ENCODE peak calls at places on chromosome 11, in six cellular contexts. One of them, this sample, is unnamed.

GRCh38 chr11:35139883-35140282 is 912 bp downstream of the CD44 start:
- DNase-seq in breast epithelium: no peak
- DNase-seq in transverse colon: no peak
- DNase-seq in HCT116: no peak
- DNase-seq in spleen: no peak
- DNase-seq in stomach: no peak
- DNase-seq in this sample: no peak

GRCh38 chr11:56340289-56340688 is 5.5 kb upstream of the OR8K1 start:
- DNase-seq in transverse colon: no peak
- DNase-seq in spleen: no peak
- DNase-seq in breast epithelium: no peak
- DNase-seq in HCT116: no peak
- DNase-seq in stomach: no peak
- DNase-seq in this sample: no peak

GRCh38 chr11:4543561-4543960 is 1.4 kb upstream of the OR52M1 start:
- DNase-seq in spleen: no peak
- DNase-seq in HCT116: no peak
- DNase-seq in breast epithelium: no peak
- DNase-seq in stomach: no peak
- DNase-seq in transverse colon: no peak
- DNase-seq in this sample: no peak

GRCh38 chr11:116693206-116694016 is 79.4 kb downstream of the BUD13 start:
- DNase-seq in spleen: peak
- DNase-seq in transverse colon: peak
- DNase-seq in stomach: peak
- DNase-seq in HCT116: no peak
- DNase-seq in breast epithelium: peak
- DNase-seq in this sample: peak

GRCh38 chr11:88555829-88556202 is 218.3 kb upstream of the CTSC start:
- DNase-seq in breast epithelium: no peak
- DNase-seq in spleen: no peak
- DNase-seq in HCT116: no peak
- DNase-seq in transverse colon: no peak
- DNase-seq in stomach: no peak
- DNase-seq in this sample: no peak

GRCh38 chr11:67290801-67291200 is 1.7 kb downstream of the ANKRD13D start:
- DNase-seq in stomach: no peak
- DNase-seq in spleen: peak
- DNase-seq in transverse colon: no peak
- DNase-seq in HCT116: no peak
- DNase-seq in breast epithelium: no peak
- DNase-seq in this sample: no peak

GRCh38 chr11:88282789-88283188 is 54.7 kb downstream of the CTSC start:
- DNase-seq in spleen: no peak
- DNase-seq in stomach: no peak
- DNase-seq in HCT116: no peak
- DNase-seq in transverse colon: no peak
- DNase-seq in breast epithelium: no peak
- DNase-seq in this sample: no peak

GRCh38 chr11:67279589-67280340 is 9.3 kb upstream of the ANKRD13D start:
- DNase-seq in transverse colon: no peak
- DNase-seq in breast epithelium: no peak
- DNase-seq in spleen: peak
- DNase-seq in HCT116: no peak
- DNase-seq in stomach: no peak
- DNase-seq in this sample: no peak

GRCh38 chr11:995752-996420 is 40.6 kb downstream of the MUC6 start:
- DNase-seq in stomach: no peak
- DNase-seq in breast epithelium: no peak
- DNase-seq in spleen: no peak
- DNase-seq in HCT116: no peak
- DNase-seq in transverse colon: no peak
- DNase-seq in this sample: no peak

GRCh38 chr11:130945945-130946344 is 29.7 kb upstream of the SNX19 start:
- DNase-seq in breast epithelium: no peak
- DNase-seq in HCT116: no peak
- DNase-seq in transverse colon: peak
- DNase-seq in spleen: no peak
- DNase-seq in stomach: no peak
- DNase-seq in this sample: no peak

GRCh38 chr11:78961186-78961782 is 386.6 kb upstream of the NARS2 start:
- DNase-seq in stomach: peak
- DNase-seq in spleen: no peak
- DNase-seq in HCT116: peak
- DNase-seq in breast epithelium: no peak
- DNase-seq in transverse colon: peak
- DNase-seq in this sample: no peak

GRCh38 chr11:85299247-85299646 is 327.9 kb downstream of the DLG2 start:
- DNase-seq in transverse colon: no peak
- DNase-seq in HCT116: no peak
- DNase-seq in spleen: no peak
- DNase-seq in breast epithelium: no peak
- DNase-seq in stomach: no peak
- DNase-seq in this sample: no peak

GRCh38 chr11:46362146-46363030 is 15.1 kb downstream of the DGKZ start:
- DNase-seq in stomach: no peak
- DNase-seq in breast epithelium: no peak
- DNase-seq in spleen: peak
- DNase-seq in transverse colon: no peak
- DNase-seq in HCT116: no peak
- DNase-seq in this sample: no peak

GRCh38 chr11:34502949-34503348 is 10.6 kb downstream of the ELF5 start:
- DNase-seq in spleen: no peak
- DNase-seq in stomach: no peak
- DNase-seq in breast epithelium: no peak
- DNase-seq in HCT116: no peak
- DNase-seq in transverse colon: no peak
- DNase-seq in this sample: no peak

GRCh38 chr11:83014951-83015350 is 56.7 kb downstream of the RAB30 start:
- DNase-seq in transverse colon: no peak
- DNase-seq in HCT116: no peak
- DNase-seq in stomach: no peak
- DNase-seq in breast epithelium: no peak
- DNase-seq in spleen: no peak
- DNase-seq in this sample: no peak

GRCh38 chr11:69840371-69841169 is 21.4 kb upstream of the FGF3 start:
- DNase-seq in HCT116: peak
- DNase-seq in stomach: no peak
- DNase-seq in breast epithelium: no peak
- DNase-seq in transverse colon: no peak
- DNase-seq in spleen: peak
- DNase-seq in this sample: no peak

GRCh38 chr11:33891714-33892327 is at the start of gene LMO2:
- DNase-seq in stomach: no peak
- DNase-seq in HCT116: no peak
- DNase-seq in spleen: no peak
- DNase-seq in transverse colon: no peak
- DNase-seq in breast epithelium: no peak
- DNase-seq in this sample: no peak

GRCh38 chr11:3006505-3007260 is 14.6 kb upstream of the NAP1L4 start:
- DNase-seq in transverse colon: no peak
- DNase-seq in breast epithelium: peak
- DNase-seq in stomach: no peak
- DNase-seq in spleen: no peak
- DNase-seq in HCT116: no peak
- DNase-seq in this sample: no peak

GRCh38 chr11:118916842-118917388 is 8.8 kb downstream of the BCL9L start:
- DNase-seq in spleen: no peak
- DNase-seq in breast epithelium: no peak
- DNase-seq in HCT116: no peak
- DNase-seq in stomach: no peak
- DNase-seq in transverse colon: peak
- DNase-seq in this sample: no peak

GRCh38 chr11:132072044-132072879 is 701.8 kb downstream of the NTM start:
- DNase-seq in breast epithelium: no peak
- DNase-seq in transverse colon: no peak
- DNase-seq in stomach: no peak
- DNase-seq in HCT116: no peak
- DNase-seq in spleen: no peak
- DNase-seq in this sample: no peak

GRCh38 chr11:20022363-20023081 is 137.8 kb downstream of the DBX1 start:
- DNase-seq in spleen: no peak
- DNase-seq in transverse colon: no peak
- DNase-seq in HCT116: no peak
- DNase-seq in breast epithelium: no peak
- DNase-seq in stomach: no peak
- DNase-seq in this sample: no peak

GRCh38 chr11:101840720-101841119 is 74.1 kb upstream of the CEP126 start:
- DNase-seq in transverse colon: no peak
- DNase-seq in spleen: no peak
- DNase-seq in HCT116: no peak
- DNase-seq in stomach: no peak
- DNase-seq in breast epithelium: no peak
- DNase-seq in this sample: no peak

GRCh38 chr11:22703040-22703439 is 36.6 kb downstream of the GAS2 start:
- DNase-seq in stomach: no peak
- DNase-seq in breast epithelium: no peak
- DNase-seq in spleen: no peak
- DNase-seq in transverse colon: no peak
- DNase-seq in HCT116: peak
- DNase-seq in this sample: no peak

GRCh38 chr11:20368441-20368840 is 4.9 kb downstream of the HTATIP2 start:
- DNase-seq in HCT116: no peak
- DNase-seq in stomach: no peak
- DNase-seq in breast epithelium: no peak
- DNase-seq in transverse colon: no peak
- DNase-seq in spleen: no peak
- DNase-seq in this sample: no peak

GRCh38 chr11:102276302-102277182 is 40.7 kb upstream of the BIRC3 start:
- DNase-seq in spleen: no peak
- DNase-seq in breast epithelium: no peak
- DNase-seq in transverse colon: no peak
- DNase-seq in stomach: no peak
- DNase-seq in HCT116: no peak
- DNase-seq in this sample: no peak

GRCh38 chr11:73340164-73340563 is 32.1 kb downstream of the ARHGEF17 start:
- DNase-seq in HCT116: no peak
- DNase-seq in transverse colon: no peak
- DNase-seq in breast epithelium: no peak
- DNase-seq in stomach: no peak
- DNase-seq in spleen: no peak
- DNase-seq in this sample: no peak

GRCh38 chr11:31237819-31238771 is 131.4 kb downstream of the DCDC1 start:
- DNase-seq in HCT116: no peak
- DNase-seq in stomach: no peak
- DNase-seq in spleen: no peak
- DNase-seq in transverse colon: no peak
- DNase-seq in breast epithelium: no peak
- DNase-seq in this sample: no peak

GRCh38 chr11:1840780-1841480 is 2.1 kb downstream of the TNNI2 start:
- DNase-seq in stomach: no peak
- DNase-seq in transverse colon: no peak
- DNase-seq in breast epithelium: no peak
- DNase-seq in HCT116: no peak
- DNase-seq in spleen: peak
- DNase-seq in this sample: no peak

DNA sequence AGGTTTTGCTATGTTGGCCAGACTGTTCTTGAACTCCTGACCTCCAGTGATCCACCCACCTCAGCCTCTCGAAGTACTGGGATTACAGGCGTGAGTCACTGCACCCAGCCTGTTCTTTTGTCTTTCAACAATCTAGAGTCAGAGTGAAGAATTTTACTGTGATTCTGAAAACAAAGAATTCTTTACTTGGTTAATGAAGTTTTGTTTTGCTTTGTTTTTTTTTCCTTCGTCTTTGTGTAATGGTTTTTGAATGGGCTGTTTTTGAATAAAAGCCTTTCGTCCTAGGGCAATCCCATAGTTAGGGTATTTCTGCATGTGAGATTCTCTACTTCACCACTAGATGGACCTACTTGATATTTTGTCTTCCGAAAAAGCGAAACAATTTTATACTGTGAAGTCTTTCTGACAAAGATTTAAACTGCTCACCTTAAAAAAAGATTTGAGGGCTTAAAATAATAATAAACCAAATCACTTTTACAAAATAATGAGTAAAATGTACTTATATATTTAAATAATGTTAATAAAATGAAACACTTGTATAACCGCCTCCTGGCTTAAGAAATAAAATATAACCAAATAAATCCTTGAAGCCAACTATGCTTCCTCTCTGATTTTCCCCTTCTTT is 43.4 kb upstream of the SC5D start:
- DNase-seq in HCT116: peak
- DNase-seq in stomach: no peak
- DNase-seq in transverse colon: no peak
- DNase-seq in spleen: no peak
- DNase-seq in breast epithelium: no peak
- DNase-seq in this sample: no peak
- TF ChIP-seq POLR2AphosphoS5 in HCT116: no peak
- TF ChIP-seq POLR2AphosphoS5 in stomach: no peak
- TF ChIP-seq POLR2AphosphoS5 in transverse colon: no peak
- TF ChIP-seq POLR2AphosphoS5 in spleen: no peak
- TF ChIP-seq POLR2AphosphoS5 in breast epithelium: no peak
- TF ChIP-seq POLR2AphosphoS5 in this sample: no peak

DNA sequence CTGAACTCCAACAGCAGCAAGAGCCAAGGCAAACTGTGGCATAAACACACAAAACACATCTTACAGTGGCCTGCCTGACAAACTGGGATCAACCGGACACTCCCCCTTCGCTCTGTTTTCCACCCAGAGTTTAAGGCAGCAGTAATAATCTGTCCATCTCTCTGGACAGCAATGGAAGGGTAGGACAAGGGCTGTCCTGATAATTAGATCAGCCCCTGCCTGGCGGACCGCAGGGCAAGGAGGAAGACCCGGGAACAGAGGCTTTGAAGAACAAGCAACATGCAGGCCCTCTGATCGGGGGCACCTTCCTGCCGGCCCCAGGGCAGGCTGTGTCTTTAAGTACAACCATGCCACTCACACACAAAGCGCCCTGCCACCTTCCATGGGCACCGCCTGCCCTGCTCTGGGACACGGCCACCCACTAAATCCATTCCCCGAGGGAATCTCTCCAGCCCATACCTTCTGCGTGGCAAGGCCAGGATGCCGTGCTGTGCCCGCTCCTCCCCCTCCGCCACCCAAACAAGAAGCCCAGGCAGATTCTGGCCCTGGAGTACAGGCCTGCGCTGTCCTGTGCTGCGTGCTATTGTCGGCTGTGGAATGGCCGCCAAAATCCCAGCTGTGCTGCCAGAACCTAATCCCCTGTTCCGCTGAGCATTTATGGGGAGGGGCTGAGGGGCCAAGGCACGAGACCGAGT is 38.8 kb downstream of the NUMA1 start:
- DNase-seq in transverse colon: peak
- DNase-seq in breast epithelium: peak
- DNase-seq in stomach: peak
- DNase-seq in HCT116: peak
- DNase-seq in spleen: peak
- DNase-seq in this sample: peak
- TF ChIP-seq POLR2AphosphoS5 in transverse colon: peak
- TF ChIP-seq POLR2AphosphoS5 in breast epithelium: peak
- TF ChIP-seq POLR2AphosphoS5 in stomach: peak
- TF ChIP-seq POLR2AphosphoS5 in HCT116: peak
- TF ChIP-seq POLR2AphosphoS5 in spleen: peak
- TF ChIP-seq POLR2AphosphoS5 in this sample: peak

GRCh38 chr11:128428876-128429416 is 158.4 kb downstream of the ETS1 start:
- DNase-seq in transverse colon: no peak
- DNase-seq in breast epithelium: no peak
- DNase-seq in stomach: no peak
- DNase-seq in HCT116: no peak
- DNase-seq in spleen: no peak
- DNase-seq in this sample: no peak
- TF ChIP-seq POLR2AphosphoS5 in transverse colon: no peak
- TF ChIP-seq POLR2AphosphoS5 in breast epithelium: no peak
- TF ChIP-seq POLR2AphosphoS5 in stomach: no peak
- TF ChIP-seq POLR2AphosphoS5 in HCT116: no peak
- TF ChIP-seq POLR2AphosphoS5 in spleen: no peak
- TF ChIP-seq POLR2AphosphoS5 in this sample: no peak

GRCh38 chr11:104891135-104891534 is 7.1 kb downstream of the CASP12 start:
- DNase-seq in breast epithelium: no peak
- DNase-seq in stomach: no peak
- DNase-seq in transverse colon: no peak
- DNase-seq in HCT116: no peak
- DNase-seq in spleen: no peak
- DNase-seq in this sample: no peak
- TF ChIP-seq POLR2AphosphoS5 in breast epithelium: no peak
- TF ChIP-seq POLR2AphosphoS5 in stomach: no peak
- TF ChIP-seq POLR2AphosphoS5 in transverse colon: no peak
- TF ChIP-seq POLR2AphosphoS5 in HCT116: no peak
- TF ChIP-seq POLR2AphosphoS5 in spleen: no peak
- TF ChIP-seq POLR2AphosphoS5 in this sample: no peak

This sample was measured in esophagus muscularis mucosa.